ENCODE peak calls at places on chromosomes 4 and X, in eight cellular contexts. S is GM12891, Q is choroid plexus epithelial cell, M is tibial artery, R is NCI-H1436, U is fibroblast of the aortic adventitia, J is ecto neural progenitor cell, G is neural progenitor cell. C is an unnamed sample.

GRCh38 chrX:113741744-113742143 is 842.1 kb upstream of the HTR2C start:
- DNase-seq in M (no peak), R (no peak), G (peak), U (peak), S (no peak), Q (peak), J (peak), C (no peak)

GRCh38 chr4:76952631-76953587 is 3.4 kb downstream of the SEPTIN11 start:
- DNase-seq in G (no peak), U (peak), M (no peak), Q (peak), R (no peak), J (no peak), S (no peak), C (no peak)

GRCh38 chr4:158008551-158009218 is 164.1 kb downstream of the GASK1B start:
- DNase-seq in G (no peak), M (no peak), U (peak), S (no peak), J (no peak), Q (peak), R (no peak), C (peak)

GRCh38 chr4:139978692-139979091 is 175.3 kb downstream of the MAML3 start:
- DNase-seq in R (no peak), U (no peak), M (no peak), Q (no peak), J (no peak), S (peak), G (no peak), C (no peak)

GRCh38 chr4:140856692-140857091 is 100.5 kb upstream of the TBC1D9 start:
- DNase-seq in M (no peak), G (peak), R (no peak), U (peak), Q (peak), J (no peak), S (no peak), C (peak)

GRCh38 chr4:52051213-52051614 is at the start of gene SPATA18:
- DNase-seq in J (peak), U (no peak), R (no peak), G (peak), Q (peak), M (no peak), S (peak), C (no peak)

GRCh38 chr4:54400802-54401201 is 171.7 kb downstream of the PDGFRA start:
- DNase-seq in J (no peak), S (no peak), R (peak), M (no peak), U (peak), Q (peak), G (no peak), C (peak)

GRCh38 chrX:73266766-73267165 is 52.1 kb upstream of the NAP1L2 start:
- DNase-seq in M (no peak), G (no peak), Q (no peak), R (no peak), J (no peak), S (no peak), U (no peak), C (no peak)

GRCh38 chrX:148572332-148572731 is 71.9 kb downstream of the AFF2 start:
- DNase-seq in J (no peak), Q (no peak), U (no peak), G (no peak), M (no peak), S (no peak), R (no peak), C (no peak)

GRCh38 chr4:143251348-143251747 is 66.6 kb downstream of the USP38 start:
- DNase-seq in Q (no peak), J (no peak), G (no peak), S (no peak), U (no peak), M (no peak), R (no peak), C (no peak)

GRCh38 chrX:154033848-154034247 is 14.1 kb upstream of the IRAK1 start:
- DNase-seq in M (no peak), G (no peak), S (no peak), R (no peak), U (no peak), Q (no peak), J (no peak), C (no peak)

GRCh38 chr4:154602404-154603020 is 9.9 kb downstream of the FGG start:
- DNase-seq in R (no peak), U (no peak), G (no peak), Q (peak), S (no peak), J (no peak), M (no peak), C (no peak)

GRCh38 chr4:95285797-95286196 is 263.0 kb downstream of the UNC5C start:
- DNase-seq in G (no peak), U (no peak), M (no peak), R (no peak), J (no peak), S (no peak), Q (no peak), C (no peak)